ENCODE peak calls at places on chromosomes 4 and X, in seven cellular contexts. E, R, V, Z, M, Y and F are unnamed samples.

GRCh38 chr4:121308328-121308663 is 72.5 kb downstream of the QRFPR start:
- DNase-seq in E (no peak), R (no peak), V (no peak), Z (no peak), M (no peak), Y (no peak), F (no peak)

GRCh38 chr4:121143126-121143525 is 21.0 kb downstream of the TNIP3 start:
- DNase-seq in E (no peak), R (no peak), V (no peak), Z (no peak), M (no peak), Y (no peak), F (no peak)

GRCh38 chr4:48902266-48902665 is 4.3 kb downstream of the OCIAD2 start:
- DNase-seq in E (no peak), R (no peak), V (peak; percentile 45), Z (no peak), M (peak; percentile 22), Y (peak; percentile 24), F (no peak)

GRCh38 chr4:174828845-174829701 is at the start of gene GLRA3:
- DNase-seq in E (no peak), R (peak; percentile 31), V (peak; percentile 65), Z (no peak), M (peak; percentile 35), Y (peak; percentile 54), F (peak; percentile 24)

GRCh38 chrX:65589304-65589703 is 54.7 kb upstream of the LAS1L start:
- DNase-seq in E (no peak), R (no peak), V (no peak), Z (peak; percentile 31), M (no peak), Y (no peak), F (no peak)

GRCh38 chr4:15665738-15666365 is 10.7 kb upstream of the FBXL5 start:
- DNase-seq in E (no peak), R (no peak), V (peak; percentile 76), Z (no peak), M (peak; percentile 61), Y (no peak), F (no peak)

GRCh38 chrX:264634-265455 is 16.3 kb upstream of the PLCXD1 start:
- DNase-seq in E (no peak), R (no peak), V (peak; percentile 70), Z (no peak), M (peak; percentile 48), Y (no peak), F (peak; percentile 16)

GRCh38 chr4:6272863-6273660 is 3.4 kb downstream of the WFS1 start:
- DNase-seq in E (no peak), R (no peak), V (peak; percentile 71), Z (peak; percentile 87), M (peak; percentile 66), Y (peak; percentile 75), F (peak; percentile 49)

GRCh38 chr4:153639556-153640475 is 44.3 kb upstream of the TLR2 start:
- DNase-seq in E (no peak), R (no peak), V (no peak), Z (no peak), M (no peak), Y (no peak), F (no peak)

GRCh38 chr4:7859350-7859749 is 80.3 kb downstream of the AFAP1 start:
- DNase-seq in E (no peak), R (no peak), V (no peak), Z (no peak), M (no peak), Y (no peak), F (no peak)

GRCh38 chr4:137531121-137531520 is 1.2 kb downstream of the PCDH18 start:
- DNase-seq in E (no peak), R (no peak), V (peak; percentile 67), Z (no peak), M (peak; percentile 72), Y (peak; percentile 50), F (no peak)
- TF ChIP-seq CTCF in E (no peak), R (peak; percentile 50), V (peak; percentile 71), Z (peak; percentile 45), M (peak; percentile 58), Y (peak; percentile 65), F (no peak)

DNA sequence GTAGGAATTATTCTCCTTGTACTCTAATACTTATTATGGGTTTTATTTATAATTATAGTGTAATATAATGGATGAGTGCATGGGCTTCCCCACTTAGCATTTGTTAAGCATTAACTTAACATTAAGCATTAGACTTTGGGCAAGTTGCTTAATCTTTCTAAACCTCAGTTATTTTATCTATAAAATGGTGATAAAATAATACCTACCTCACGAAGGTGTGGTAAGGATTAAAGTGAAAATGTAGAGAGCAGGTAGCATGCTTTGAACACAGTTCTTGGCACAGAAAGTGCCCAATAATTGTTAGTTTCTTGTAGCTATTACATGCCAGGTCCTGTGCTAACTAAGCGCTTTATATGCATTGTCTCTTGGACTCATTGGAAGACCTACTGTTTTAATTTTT is 2.6 kb downstream of the MSMO1 start:
- DNase-seq in E (no peak), R (no peak), V (no peak), Z (no peak), M (no peak), Y (no peak), F (no peak)
- H3K4me3 ChIP-seq in E (no peak overlapping the region), R (no peak overlapping the region), V (peak overlapping the region; percentile 85), Z (no peak overlapping the region), M (peak overlapping the region; percentile 11), Y (peak overlapping the region; percentile 97), F (no peak overlapping the region)

DNA sequence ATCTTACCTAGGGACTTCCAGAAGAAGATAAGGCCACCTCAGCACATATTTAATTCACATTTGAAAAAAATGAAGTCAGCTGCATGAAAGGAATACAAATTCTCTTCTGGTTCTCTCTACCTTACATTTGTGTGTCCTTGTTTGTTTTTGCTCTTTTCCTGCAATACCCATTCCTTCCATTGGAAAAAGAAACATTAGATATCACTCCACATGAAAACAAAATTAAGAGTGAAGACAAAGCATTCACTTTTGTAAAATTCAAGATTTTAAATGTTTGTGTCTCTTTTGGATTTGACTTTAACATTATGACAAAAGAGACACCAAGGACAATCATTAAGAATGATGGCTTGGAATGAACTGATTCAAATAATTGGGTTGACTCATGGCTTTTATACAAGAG is 1351.8 kb downstream of the FSTL5 start:
- DNase-seq in E (no peak), R (no peak), V (no peak), Z (no peak), M (no peak), Y (no peak), F (no peak)
- TF ChIP-seq CTCF in E (no peak), R (no peak), V (no peak), Z (no peak), M (no peak), Y (no peak), F (no peak)

GRCh38 chrX:108036298-108036973 is 8.4 kb upstream of the VSIG1 start:
- DNase-seq in E (no peak), R (no peak), V (peak; percentile 94), Z (no peak), M (peak; percentile 82), Y (peak; percentile 90), F (no peak)
- H3K4me3 ChIP-seq in E (no peak overlapping the region), R (no peak overlapping the region), V (no peak overlapping the region), Z (no peak overlapping the region), M (no peak overlapping the region), Y (no peak overlapping the region), F (no peak overlapping the region)

GRCh38 chr4:76896731-76897521 is 1.0 kb downstream of the SOWAHB start:
- DNase-seq in E (no peak), R (no peak), V (peak; percentile 13), Z (peak; percentile 68), M (peak; percentile 13), Y (no peak), F (peak; percentile 78)
- TF ChIP-seq CTCF in E (no peak), R (no peak), V (no peak), Z (no peak), M (no peak), Y (no peak), F (no peak)

DNA sequence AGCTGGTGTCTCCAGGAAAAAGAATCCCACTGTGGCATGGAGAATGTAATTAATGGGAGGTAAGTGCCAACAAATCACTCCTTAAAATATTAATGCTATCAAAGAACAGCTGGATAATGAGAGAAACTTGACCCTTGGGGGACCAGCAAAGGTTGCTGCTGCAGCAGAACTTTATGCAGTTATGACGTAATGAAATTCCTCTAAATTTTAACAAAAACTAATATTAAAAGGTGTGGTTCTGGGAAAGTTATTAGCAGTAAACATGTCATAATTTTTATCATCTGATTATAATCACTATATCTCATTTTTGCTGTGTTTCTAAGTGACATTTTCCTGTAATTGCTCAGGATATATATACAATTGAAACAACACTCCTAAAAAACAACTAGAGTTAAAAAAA is 1.7 kb upstream of the SHISA3 start:
- DNase-seq in E (no peak), R (no peak), V (no peak), Z (no peak), M (no peak), Y (no peak), F (no peak)
- H3K4me3 ChIP-seq in E (no peak overlapping the region), R (no peak overlapping the region), V (no peak overlapping the region), Z (no peak overlapping the region), M (no peak overlapping the region), Y (no peak overlapping the region), F (no peak overlapping the region)

GRCh38 chr4:72945719-72946336 is 123.7 kb downstream of the COX18 start:
- DNase-seq in E (no peak), R (no peak), V (no peak), Z (no peak), M (no peak), Y (no peak), F (no peak)

GRCh38 chr4:72948080-72948479 is 121.4 kb downstream of the COX18 start:
- DNase-seq in E (no peak), R (no peak), V (no peak), Z (no peak), M (no peak), Y (no peak), F (no peak)

GRCh38 chr4:72954811-72955210 is 114.7 kb downstream of the COX18 start:
- DNase-seq in E (no peak), R (no peak), V (peak; percentile 29), Z (no peak), M (no peak), Y (no peak), F (no peak)

GRCh38 chr4:72951628-72952027 is 117.9 kb downstream of the COX18 start:
- DNase-seq in E (no peak), R (no peak), V (no peak), Z (no peak), M (no peak), Y (no peak), F (no peak)

DNA sequence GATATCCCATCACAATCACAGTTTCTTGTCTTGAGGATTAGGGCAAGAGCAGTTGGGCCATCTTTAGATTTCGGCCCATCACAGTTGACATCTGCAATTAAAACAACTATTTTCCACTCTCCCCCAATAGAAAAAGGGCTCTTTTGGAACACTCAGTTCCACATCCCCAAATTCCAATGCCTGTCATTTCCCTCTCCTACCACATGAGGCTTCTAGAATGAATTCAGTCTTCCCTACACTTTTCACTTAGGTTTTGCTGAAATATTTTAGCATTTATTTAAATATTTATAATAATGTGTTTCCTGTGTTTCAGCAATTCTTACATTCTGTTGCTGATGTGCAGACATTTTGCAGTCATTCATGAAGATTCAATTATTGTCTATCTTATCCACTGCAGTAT is 118.4 kb downstream of the COX18 start:
- DNase-seq in E (no peak), R (no peak), V (peak; percentile 18), Z (no peak), M (no peak), Y (no peak), F (no peak)
- TF ChIP-seq CTCF in E (no peak), R (no peak), V (peak; percentile 48), Z (peak; percentile 22), M (peak; percentile 39), Y (peak; percentile 48), F (no peak)

GRCh38 chr4:106080376-106080775 is 185.1 kb downstream of the NPNT start:
- DNase-seq in E (no peak), R (no peak), V (peak; percentile 17), Z (no peak), M (no peak), Y (no peak), F (no peak)
- H3K4me3 ChIP-seq in E (no peak overlapping the region), R (no peak overlapping the region), V (no peak overlapping the region), Z (no peak overlapping the region), M (no peak overlapping the region), Y (no peak overlapping the region), F (no peak overlapping the region)